ENCODE peak calls at places on chromosomes 4 and X, in nine cellular contexts. One of them, this sample, is unnamed.

GRCh38 chr4:44210750-44211149 is 237.9 kb downstream of the KCTD8 start:
- DNase-seq in A549: no peak
- DNase-seq in stimulated activated CD8-positive, alpha-beta memory T cell treated with anti-CD3 and anti-CD28 coated beads, Interleukin-4, amount 100 ng/mL, for 24 hours: no peak
- DNase-seq in MCF 10A: no peak
- DNase-seq in mucosa of descending colon: no peak
- DNase-seq in B cell: no peak
- DNase-seq in foreskin melanocyte: no peak
- DNase-seq in AG09309: no peak
- DNase-seq in foreskin fibroblast: no peak
- DNase-seq in this sample: peak; percentile 6

GRCh38 chrX:155028192-155028591 is 1.5 kb downstream of the FUNDC2 start:
- DNase-seq in foreskin melanocyte: no peak
- DNase-seq in A549: peak; percentile 6
- DNase-seq in foreskin fibroblast: no peak
- DNase-seq in B cell: no peak
- DNase-seq in stimulated activated CD8-positive, alpha-beta memory T cell treated with anti-CD3 and anti-CD28 coated beads, Interleukin-4, amount 100 ng/mL, for 24 hours: no peak
- DNase-seq in MCF 10A: peak; percentile 2
- DNase-seq in AG09309: no peak
- DNase-seq in mucosa of descending colon: no peak
- DNase-seq in this sample: peak; percentile 41

GRCh38 chr4:139658983-139659382 is 6.6 kb upstream of the MGST2 start:
- DNase-seq in mucosa of descending colon: no peak
- DNase-seq in stimulated activated CD8-positive, alpha-beta memory T cell treated with anti-CD3 and anti-CD28 coated beads, Interleukin-4, amount 100 ng/mL, for 24 hours: no peak
- DNase-seq in MCF 10A: no peak
- DNase-seq in foreskin melanocyte: no peak
- DNase-seq in AG09309: no peak
- DNase-seq in B cell: no peak
- DNase-seq in A549: no peak
- DNase-seq in foreskin fibroblast: no peak
- DNase-seq in this sample: no peak

GRCh38 chrX:19625612-19626011 is 110.3 kb upstream of the MAP3K15 start:
- DNase-seq in foreskin melanocyte: no peak
- DNase-seq in B cell: no peak
- DNase-seq in stimulated activated CD8-positive, alpha-beta memory T cell treated with anti-CD3 and anti-CD28 coated beads, Interleukin-4, amount 100 ng/mL, for 24 hours: peak; percentile 26
- DNase-seq in mucosa of descending colon: no peak
- DNase-seq in foreskin fibroblast: no peak
- DNase-seq in A549: peak; percentile 32
- DNase-seq in AG09309: no peak
- DNase-seq in MCF 10A: peak; percentile 52
- DNase-seq in this sample: peak; percentile 8

GRCh38 chrX:2423899-2424298 is 76.9 kb downstream of the DHRSX start:
- DNase-seq in A549: no peak
- DNase-seq in AG09309: no peak
- DNase-seq in foreskin fibroblast: no peak
- DNase-seq in MCF 10A: no peak
- DNase-seq in mucosa of descending colon: no peak
- DNase-seq in B cell: no peak
- DNase-seq in foreskin melanocyte: no peak
- DNase-seq in stimulated activated CD8-positive, alpha-beta memory T cell treated with anti-CD3 and anti-CD28 coated beads, Interleukin-4, amount 100 ng/mL, for 24 hours: no peak
- DNase-seq in this sample: no peak

GRCh38 chr4:123390846-123391456 is 5.6 kb upstream of the SPRY1 start:
- DNase-seq in mucosa of descending colon: no peak
- DNase-seq in foreskin melanocyte: no peak
- DNase-seq in MCF 10A: peak; percentile 35
- DNase-seq in stimulated activated CD8-positive, alpha-beta memory T cell treated with anti-CD3 and anti-CD28 coated beads, Interleukin-4, amount 100 ng/mL, for 24 hours: no peak
- DNase-seq in foreskin fibroblast: peak; percentile 48
- DNase-seq in A549: peak; percentile 5
- DNase-seq in AG09309: no peak
- DNase-seq in B cell: peak; percentile 41
- DNase-seq in this sample: peak; percentile 44

GRCh38 chrX:24842486-24842885 is 148.8 kb downstream of the POLA1 start:
- DNase-seq in MCF 10A: no peak
- DNase-seq in foreskin fibroblast: peak; percentile 12
- DNase-seq in mucosa of descending colon: no peak
- DNase-seq in foreskin melanocyte: no peak
- DNase-seq in A549: no peak
- DNase-seq in stimulated activated CD8-positive, alpha-beta memory T cell treated with anti-CD3 and anti-CD28 coated beads, Interleukin-4, amount 100 ng/mL, for 24 hours: no peak
- DNase-seq in B cell: no peak
- DNase-seq in AG09309: no peak
- DNase-seq in this sample: no peak

GRCh38 chr4:8656711-8657380 is 64.3 kb downstream of the CPZ start:
- DNase-seq in foreskin melanocyte: no peak
- DNase-seq in B cell: no peak
- DNase-seq in stimulated activated CD8-positive, alpha-beta memory T cell treated with anti-CD3 and anti-CD28 coated beads, Interleukin-4, amount 100 ng/mL, for 24 hours: no peak
- DNase-seq in mucosa of descending colon: no peak
- DNase-seq in foreskin fibroblast: no peak
- DNase-seq in AG09309: no peak
- DNase-seq in MCF 10A: no peak
- DNase-seq in A549: no peak
- DNase-seq in this sample: no peak

GRCh38 chr4:8919651-8920288 is 48.1 kb upstream of the HMX1 start:
- DNase-seq in foreskin melanocyte: no peak
- DNase-seq in mucosa of descending colon: no peak
- DNase-seq in B cell: no peak
- DNase-seq in stimulated activated CD8-positive, alpha-beta memory T cell treated with anti-CD3 and anti-CD28 coated beads, Interleukin-4, amount 100 ng/mL, for 24 hours: no peak
- DNase-seq in foreskin fibroblast: no peak
- DNase-seq in A549: no peak
- DNase-seq in MCF 10A: no peak
- DNase-seq in AG09309: no peak
- DNase-seq in this sample: peak; percentile 2

GRCh38 chr4:157824006-157824405 is 348.8 kb downstream of the GASK1B start:
- DNase-seq in A549: no peak
- DNase-seq in B cell: no peak
- DNase-seq in stimulated activated CD8-positive, alpha-beta memory T cell treated with anti-CD3 and anti-CD28 coated beads, Interleukin-4, amount 100 ng/mL, for 24 hours: no peak
- DNase-seq in mucosa of descending colon: no peak
- DNase-seq in MCF 10A: peak; percentile 97
- DNase-seq in AG09309: no peak
- DNase-seq in foreskin melanocyte: no peak
- DNase-seq in foreskin fibroblast: no peak
- DNase-seq in this sample: no peak

GRCh38 chr4:114312349-114312748 is 286.3 kb upstream of the UGT8 start:
- DNase-seq in foreskin melanocyte: no peak
- DNase-seq in MCF 10A: no peak
- DNase-seq in B cell: no peak
- DNase-seq in AG09309: no peak
- DNase-seq in A549: no peak
- DNase-seq in mucosa of descending colon: no peak
- DNase-seq in foreskin fibroblast: no peak
- DNase-seq in stimulated activated CD8-positive, alpha-beta memory T cell treated with anti-CD3 and anti-CD28 coated beads, Interleukin-4, amount 100 ng/mL, for 24 hours: no peak
- DNase-seq in this sample: no peak

GRCh38 chr4:3193531-3194203 is 55.3 kb upstream of the MSANTD1 start:
- DNase-seq in foreskin melanocyte: no peak
- DNase-seq in MCF 10A: peak; percentile 6
- DNase-seq in mucosa of descending colon: no peak
- DNase-seq in AG09309: no peak
- DNase-seq in A549: no peak
- DNase-seq in stimulated activated CD8-positive, alpha-beta memory T cell treated with anti-CD3 and anti-CD28 coated beads, Interleukin-4, amount 100 ng/mL, for 24 hours: no peak
- DNase-seq in foreskin fibroblast: peak; percentile 36
- DNase-seq in B cell: no peak
- DNase-seq in this sample: peak; percentile 37

GRCh38 chr4:88989990-88990389 is 67.0 kb downstream of the FAM13A start:
- DNase-seq in A549: no peak
- DNase-seq in MCF 10A: no peak
- DNase-seq in B cell: no peak
- DNase-seq in foreskin melanocyte: no peak
- DNase-seq in stimulated activated CD8-positive, alpha-beta memory T cell treated with anti-CD3 and anti-CD28 coated beads, Interleukin-4, amount 100 ng/mL, for 24 hours: no peak
- DNase-seq in mucosa of descending colon: no peak
- DNase-seq in foreskin fibroblast: no peak
- DNase-seq in AG09309: no peak
- DNase-seq in this sample: no peak

GRCh38 chr4:184810720-184811119 is 15.0 kb downstream of the ACSL1 start:
- DNase-seq in foreskin fibroblast: no peak
- DNase-seq in AG09309: no peak
- DNase-seq in MCF 10A: no peak
- DNase-seq in A549: no peak
- DNase-seq in B cell: no peak
- DNase-seq in mucosa of descending colon: no peak
- DNase-seq in foreskin melanocyte: no peak
- DNase-seq in stimulated activated CD8-positive, alpha-beta memory T cell treated with anti-CD3 and anti-CD28 coated beads, Interleukin-4, amount 100 ng/mL, for 24 hours: no peak
- DNase-seq in this sample: peak; percentile 47

GRCh38 chr4:98448923-98449322 is 187.7 kb downstream of the RAP1GDS1 start:
- DNase-seq in mucosa of descending colon: no peak
- DNase-seq in B cell: peak; percentile 20
- DNase-seq in stimulated activated CD8-positive, alpha-beta memory T cell treated with anti-CD3 and anti-CD28 coated beads, Interleukin-4, amount 100 ng/mL, for 24 hours: no peak
- DNase-seq in foreskin fibroblast: peak; percentile 40
- DNase-seq in foreskin melanocyte: no peak
- DNase-seq in AG09309: no peak
- DNase-seq in MCF 10A: no peak
- DNase-seq in A549: no peak
- DNase-seq in this sample: peak; percentile 18

GRCh38 chrX:92232182-92232581 is 453.0 kb downstream of the PCDH11X start:
- DNase-seq in mucosa of descending colon: no peak
- DNase-seq in B cell: no peak
- DNase-seq in foreskin melanocyte: no peak
- DNase-seq in foreskin fibroblast: no peak
- DNase-seq in AG09309: no peak
- DNase-seq in A549: peak; percentile 4
- DNase-seq in MCF 10A: peak; percentile 31
- DNase-seq in stimulated activated CD8-positive, alpha-beta memory T cell treated with anti-CD3 and anti-CD28 coated beads, Interleukin-4, amount 100 ng/mL, for 24 hours: no peak
- DNase-seq in this sample: peak; percentile 15

GRCh38 chr4:99029018-99029735 is 33.7 kb downstream of the METAP1 start:
- DNase-seq in A549: no peak
- DNase-seq in mucosa of descending colon: no peak
- DNase-seq in AG09309: no peak
- DNase-seq in MCF 10A: no peak
- DNase-seq in B cell: no peak
- DNase-seq in stimulated activated CD8-positive, alpha-beta memory T cell treated with anti-CD3 and anti-CD28 coated beads, Interleukin-4, amount 100 ng/mL, for 24 hours: no peak
- DNase-seq in foreskin melanocyte: no peak
- DNase-seq in foreskin fibroblast: no peak
- DNase-seq in this sample: no peak

GRCh38 chrX:21479695-21480280 is 105.6 kb downstream of the CNKSR2 start:
- DNase-seq in stimulated activated CD8-positive, alpha-beta memory T cell treated with anti-CD3 and anti-CD28 coated beads, Interleukin-4, amount 100 ng/mL, for 24 hours: no peak
- DNase-seq in mucosa of descending colon: no peak
- DNase-seq in AG09309: peak; percentile 18
- DNase-seq in foreskin fibroblast: peak; percentile 57
- DNase-seq in MCF 10A: peak; percentile 54
- DNase-seq in B cell: peak; percentile 64
- DNase-seq in A549: peak; percentile 67
- DNase-seq in foreskin melanocyte: peak; percentile 42
- DNase-seq in this sample: peak; percentile 67

GRCh38 chrX:131802836-131803626 is 220.1 kb upstream of the STK26 start:
- DNase-seq in mucosa of descending colon: no peak
- DNase-seq in A549: peak; percentile 69
- DNase-seq in AG09309: no peak
- DNase-seq in foreskin melanocyte: no peak
- DNase-seq in B cell: peak; percentile 85
- DNase-seq in stimulated activated CD8-positive, alpha-beta memory T cell treated with anti-CD3 and anti-CD28 coated beads, Interleukin-4, amount 100 ng/mL, for 24 hours: peak; percentile 44
- DNase-seq in foreskin fibroblast: no peak
- DNase-seq in MCF 10A: peak; percentile 76
- DNase-seq in this sample: peak; percentile 5

GRCh38 chrX:105564536-105564935 is 257.8 kb upstream of the NRK start:
- DNase-seq in MCF 10A: peak; percentile 66
- DNase-seq in A549: no peak
- DNase-seq in mucosa of descending colon: no peak
- DNase-seq in AG09309: peak; percentile 16
- DNase-seq in foreskin fibroblast: peak; percentile 79
- DNase-seq in foreskin melanocyte: peak; percentile 85
- DNase-seq in stimulated activated CD8-positive, alpha-beta memory T cell treated with anti-CD3 and anti-CD28 coated beads, Interleukin-4, amount 100 ng/mL, for 24 hours: no peak
- DNase-seq in B cell: no peak
- DNase-seq in this sample: peak; percentile 11

GRCh38 chr4:89800012-89800516 is 36.9 kb downstream of the SNCA start:
- DNase-seq in B cell: no peak
- DNase-seq in mucosa of descending colon: no peak
- DNase-seq in foreskin melanocyte: peak; percentile 82
- DNase-seq in A549: no peak
- DNase-seq in foreskin fibroblast: peak; percentile 19
- DNase-seq in stimulated activated CD8-positive, alpha-beta memory T cell treated with anti-CD3 and anti-CD28 coated beads, Interleukin-4, amount 100 ng/mL, for 24 hours: no peak
- DNase-seq in MCF 10A: peak; percentile 13
- DNase-seq in AG09309: no peak
- DNase-seq in this sample: no peak

GRCh38 chr4:109816082-109816442 is 500 bp downstream of the GAR1 start:
- DNase-seq in foreskin fibroblast: peak; percentile 36
- DNase-seq in AG09309: no peak
- DNase-seq in stimulated activated CD8-positive, alpha-beta memory T cell treated with anti-CD3 and anti-CD28 coated beads, Interleukin-4, amount 100 ng/mL, for 24 hours: peak; percentile 19
- DNase-seq in B cell: peak; percentile 39
- DNase-seq in foreskin melanocyte: no peak
- DNase-seq in mucosa of descending colon: peak; percentile 52
- DNase-seq in A549: no peak
- DNase-seq in MCF 10A: peak; percentile 7
- DNase-seq in this sample: peak; percentile 45

GRCh38 chr4:53852343-53852742 is 212.1 kb downstream of the CHIC2 start:
- DNase-seq in MCF 10A: no peak
- DNase-seq in foreskin fibroblast: peak; percentile 61
- DNase-seq in B cell: no peak
- DNase-seq in stimulated activated CD8-positive, alpha-beta memory T cell treated with anti-CD3 and anti-CD28 coated beads, Interleukin-4, amount 100 ng/mL, for 24 hours: no peak
- DNase-seq in mucosa of descending colon: no peak
- DNase-seq in AG09309: peak; percentile 55
- DNase-seq in A549: no peak
- DNase-seq in foreskin melanocyte: no peak
- DNase-seq in this sample: no peak

GRCh38 chr4:77800483-77801259 is 18.5 kb downstream of the CNOT6L start:
- DNase-seq in AG09309: no peak
- DNase-seq in stimulated activated CD8-positive, alpha-beta memory T cell treated with anti-CD3 and anti-CD28 coated beads, Interleukin-4, amount 100 ng/mL, for 24 hours: no peak
- DNase-seq in foreskin melanocyte: no peak
- DNase-seq in B cell: no peak
- DNase-seq in A549: no peak
- DNase-seq in foreskin fibroblast: peak; percentile 43
- DNase-seq in MCF 10A: no peak
- DNase-seq in mucosa of descending colon: no peak
- DNase-seq in this sample: no peak

GRCh38 chr4:84529169-84529751 is 30.2 kb upstream of the NKX6-1 start:
- DNase-seq in B cell: peak; percentile 12
- DNase-seq in AG09309: no peak
- DNase-seq in stimulated activated CD8-positive, alpha-beta memory T cell treated with anti-CD3 and anti-CD28 coated beads, Interleukin-4, amount 100 ng/mL, for 24 hours: no peak
- DNase-seq in mucosa of descending colon: no peak
- DNase-seq in foreskin fibroblast: peak; percentile 45
- DNase-seq in foreskin melanocyte: no peak
- DNase-seq in MCF 10A: peak; percentile 51
- DNase-seq in A549: peak; percentile 12
- DNase-seq in this sample: peak; percentile 32

GRCh38 chr4:122015203-122015602 is 63.3 kb upstream of the TRPC3 start:
- DNase-seq in mucosa of descending colon: no peak
- DNase-seq in stimulated activated CD8-positive, alpha-beta memory T cell treated with anti-CD3 and anti-CD28 coated beads, Interleukin-4, amount 100 ng/mL, for 24 hours: no peak
- DNase-seq in foreskin melanocyte: no peak
- DNase-seq in MCF 10A: no peak
- DNase-seq in foreskin fibroblast: no peak
- DNase-seq in A549: no peak
- DNase-seq in AG09309: no peak
- DNase-seq in B cell: no peak
- DNase-seq in this sample: no peak

GRCh38 chr4:25870081-25870480 is 7.3 kb upstream of the SEL1L3 start:
- DNase-seq in foreskin melanocyte: no peak
- DNase-seq in mucosa of descending colon: no peak
- DNase-seq in stimulated activated CD8-positive, alpha-beta memory T cell treated with anti-CD3 and anti-CD28 coated beads, Interleukin-4, amount 100 ng/mL, for 24 hours: no peak
- DNase-seq in B cell: no peak
- DNase-seq in foreskin fibroblast: no peak
- DNase-seq in A549: no peak
- DNase-seq in AG09309: no peak
- DNase-seq in MCF 10A: no peak
- DNase-seq in this sample: no peak

GRCh38 chrX:2242980-2243379 is 257.8 kb downstream of the DHRSX start:
- DNase-seq in foreskin melanocyte: no peak
- DNase-seq in mucosa of descending colon: no peak
- DNase-seq in A549: no peak
- DNase-seq in B cell: no peak
- DNase-seq in stimulated activated CD8-positive, alpha-beta memory T cell treated with anti-CD3 and anti-CD28 coated beads, Interleukin-4, amount 100 ng/mL, for 24 hours: no peak
- DNase-seq in MCF 10A: no peak
- DNase-seq in AG09309: no peak
- DNase-seq in foreskin fibroblast: no peak
- DNase-seq in this sample: no peak

GRCh38 chrX:10617186-10617963 is 3.0 kb downstream of the MID1 start:
- DNase-seq in AG09309: no peak
- DNase-seq in B cell: no peak
- DNase-seq in foreskin fibroblast: peak; percentile 17
- DNase-seq in foreskin melanocyte: no peak
- DNase-seq in mucosa of descending colon: no peak
- DNase-seq in A549: no peak
- DNase-seq in MCF 10A: no peak
- DNase-seq in stimulated activated CD8-positive, alpha-beta memory T cell treated with anti-CD3 and anti-CD28 coated beads, Interleukin-4, amount 100 ng/mL, for 24 hours: no peak
- DNase-seq in this sample: no peak

GRCh38 chr4:128006592-128006991 is 41.4 kb downstream of the ABHD18 start:
- DNase-seq in MCF 10A: peak; percentile 63
- DNase-seq in AG09309: no peak
- DNase-seq in mucosa of descending colon: no peak
- DNase-seq in B cell: no peak
- DNase-seq in foreskin melanocyte: no peak
- DNase-seq in A549: no peak
- DNase-seq in stimulated activated CD8-positive, alpha-beta memory T cell treated with anti-CD3 and anti-CD28 coated beads, Interleukin-4, amount 100 ng/mL, for 24 hours: no peak
- DNase-seq in foreskin fibroblast: peak; percentile 59
- DNase-seq in this sample: peak; percentile 12

GRCh38 chr4:121307441-121308327 is 73.1 kb downstream of the QRFPR start:
- DNase-seq in stimulated activated CD8-positive, alpha-beta memory T cell treated with anti-CD3 and anti-CD28 coated beads, Interleukin-4, amount 100 ng/mL, for 24 hours: no peak
- DNase-seq in A549: peak; percentile 33
- DNase-seq in AG09309: peak; percentile 16
- DNase-seq in B cell: no peak
- DNase-seq in foreskin melanocyte: peak; percentile 2
- DNase-seq in mucosa of descending colon: no peak
- DNase-seq in MCF 10A: peak; percentile 87
- DNase-seq in foreskin fibroblast: peak; percentile 74
- DNase-seq in this sample: peak; percentile 69